ENCODE peak calls at places on chromosomes 2 and 18, in five cellular contexts. V is mesendoderm, T is mesenchymal stem cell, J is IMR-90, N is H1. P is an unnamed sample.

GRCh38 chr2:20050104-20050711 is 1.2 kb downstream of the LAPTM4A start:
- DNase-seq in T (peak), N (no peak), J (peak), V (no peak), P (no peak)

GRCh38 chr2:182616471-182617393 is 99.3 kb upstream of the DNAJC10 start:
- DNase-seq in N (no peak), T (peak), J (peak), V (no peak), P (no peak)

GRCh38 chr2:71596011-71596410 is 142.7 kb downstream of the DYSF start:
- DNase-seq in T (no peak), J (no peak), N (no peak), V (no peak), P (no peak)

GRCh38 chr2:152234277-152234676 is 58.7 kb upstream of the STAM2 start:
- DNase-seq in V (no peak), T (no peak), J (no peak), N (no peak), P (no peak)

GRCh38 chr2:210964141-210964764 is 407.9 kb downstream of the CPS1 start:
- DNase-seq in N (no peak), T (no peak), J (no peak), V (no peak), P (no peak)

GRCh38 chr18:41324934-41325333 is 630.1 kb upstream of the PIK3C3 start:
- DNase-seq in J (peak), T (peak), N (no peak), V (no peak), P (no peak)

GRCh38 chr2:230671117-230671516 is 41.5 kb upstream of the CAB39 start:
- DNase-seq in J (peak), T (peak), V (no peak), N (no peak), P (no peak)

GRCh38 chr2:132424526-132425121 is 8.0 kb downstream of the GPR39 start:
- DNase-seq in J (peak), T (peak), V (no peak), N (no peak), P (no peak)

GRCh38 chr2:71801969-71802368 is 345.7 kb downstream of the CYP26B1 start:
- DNase-seq in J (peak), N (peak), V (peak), T (peak), P (peak)

GRCh38 chr2:120428748-120429147 is 82.8 kb downstream of the INHBB start:
- DNase-seq in N (no peak), J (no peak), T (no peak), V (no peak), P (no peak)

GRCh38 chr2:122078451-122078850 is 323.0 kb downstream of the TSN start:
- DNase-seq in T (no peak), J (peak), V (no peak), N (no peak), P (no peak)

GRCh38 chr2:62471816-62472215 is 34.2 kb downstream of the TMEM17 start:
- DNase-seq in J (no peak), V (no peak), T (no peak), N (no peak), P (no peak)

GRCh38 chr2:10097352-10098148 is 17.3 kb upstream of the CYS1 start:
- DNase-seq in V (peak), J (peak), N (no peak), T (peak), P (no peak)

DNA sequence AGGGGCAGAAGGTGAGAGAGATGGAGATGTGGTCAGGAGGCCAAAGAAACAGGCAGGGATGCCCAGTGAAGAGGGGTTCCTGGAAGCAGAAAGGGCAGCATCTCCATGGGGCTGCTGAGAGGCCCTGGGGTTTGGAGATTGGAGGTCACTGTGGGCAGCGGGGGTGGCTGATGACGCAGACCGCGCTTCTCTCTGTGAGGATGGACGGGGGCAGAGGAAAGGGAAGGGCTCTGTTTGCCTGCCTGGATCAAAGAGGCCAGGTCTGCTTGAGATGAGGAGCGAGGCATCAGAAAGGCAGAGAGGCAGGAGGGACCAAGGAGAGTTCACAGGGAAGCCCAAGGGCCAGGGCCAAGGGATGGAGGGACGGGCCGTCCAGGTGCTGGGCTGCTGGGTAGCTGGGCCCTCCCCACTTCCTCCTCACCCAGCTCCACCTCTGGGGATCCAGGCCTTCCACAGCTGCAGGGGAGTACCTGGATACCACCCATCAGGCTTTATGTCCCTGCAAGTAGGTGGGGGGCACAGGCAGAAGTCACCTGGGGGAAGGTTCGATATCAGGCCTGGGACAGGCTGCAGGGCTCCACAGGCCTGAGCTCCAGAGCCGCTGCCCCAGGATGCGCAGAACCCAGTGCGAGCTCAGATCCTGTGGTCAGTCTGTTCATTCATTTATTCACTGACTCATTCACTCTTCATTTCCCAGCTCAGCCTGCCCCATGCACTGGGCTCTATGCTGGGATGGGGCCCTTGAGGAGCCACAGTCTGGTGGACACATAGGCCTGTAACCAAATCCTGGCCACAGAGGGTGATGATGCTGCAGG is 30.6 kb downstream of the ADRA2B start:
- DNase-seq in V (no peak), J (no peak), T (no peak), N (no peak), P (no peak)
- H2AK5ac ChIP-seq in V (no peak), J (no peak), T (no peak), N (no peak), P (no peak)

GRCh38 chr2:12202702-12203101 is 456.3 kb downstream of the LPIN1 start:
- DNase-seq in V (peak), T (peak), N (no peak), J (peak), P (no peak)
- H3K4me3 ChIP-seq in V (no peak), T (no peak), N (no peak), J (no peak), P (no peak)

GRCh38 chr2:236815746-236816145 is 246.1 kb downstream of the ACKR3 start:
- DNase-seq in T (no peak), J (no peak), V (no peak), N (no peak), P (no peak)

GRCh38 chr2:236814558-236814957 is 244.9 kb downstream of the ACKR3 start:
- DNase-seq in T (no peak), N (no peak), V (no peak), J (no peak), P (no peak)

GRCh38 chr2:236811062-236811656 is 241.5 kb downstream of the ACKR3 start:
- DNase-seq in T (no peak), J (no peak), V (no peak), N (no peak), P (no peak)

GRCh38 chr2:236816197-236817170 is 246.9 kb downstream of the ACKR3 start:
- DNase-seq in N (no peak), J (no peak), V (no peak), T (no peak), P (no peak)

GRCh38 chr2:236813806-236814205 is 244.2 kb downstream of the ACKR3 start:
- DNase-seq in T (no peak), N (no peak), J (no peak), V (no peak), P (no peak)
- H2BK15ac ChIP-seq in T (no peak), N (no peak), J (no peak), V (no peak), P (no peak)

GRCh38 chr18:79935499-79935898 is 16.0 kb downstream of the SLC66A2 start:
- DNase-seq in J (no peak), T (no peak), V (no peak), N (no peak), P (no peak)
- H2AK5ac ChIP-seq in J (no peak), T (no peak), V (no peak), N (no peak), P (no peak)

GRCh38 chr2:240997141-240997855 is 1.1 kb upstream of the SNED1 start:
- DNase-seq in J (no peak), V (no peak), N (no peak), T (no peak), P (no peak)
- H3K4me3 ChIP-seq in J (no peak), V (no peak), N (no peak), T (no peak), P (no peak)

DNA sequence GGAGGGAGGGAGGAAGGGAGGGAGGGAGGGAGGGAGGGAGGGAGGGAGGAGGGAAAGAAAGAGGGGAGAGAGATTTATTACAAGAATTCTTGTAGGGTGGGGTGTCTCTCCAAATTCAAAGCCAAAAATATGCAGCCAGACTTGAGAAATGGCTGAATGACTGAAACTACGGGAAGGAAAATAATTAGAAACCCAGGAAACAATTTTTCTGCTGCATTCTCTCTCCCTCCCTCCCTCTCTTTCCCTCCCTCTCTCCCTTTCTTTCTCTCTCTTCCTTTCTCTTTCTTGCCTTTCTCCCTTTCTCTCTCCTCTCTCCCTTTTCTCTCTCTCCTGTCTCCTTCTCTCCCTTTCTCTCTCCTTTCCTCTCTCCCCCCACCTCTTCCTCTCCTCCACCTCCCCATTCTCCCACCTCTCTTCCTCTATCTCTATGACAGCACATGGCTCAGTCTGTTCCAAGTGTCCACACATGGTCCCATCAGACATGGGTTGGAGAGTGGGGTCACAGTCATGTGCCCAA is 218.7 kb downstream of the C1D start:
- DNase-seq in J (no peak), T (no peak), V (no peak), N (no peak), P (no peak)
- H2BK15ac ChIP-seq in J (no peak), T (no peak), V (no peak), N (no peak), P (no peak)

GRCh38 chr2:164694275-164694695 is 73.0 kb upstream of the GRB14 start:
- DNase-seq in V (peak), N (no peak), T (no peak), J (peak), P (no peak)
- H2AK5ac ChIP-seq in V (no peak), N (no peak), T (peak), J (no peak), P (no peak)

GRCh38 chr2:142879191-142879590 is 1.7 kb downstream of the KYNU start:
- DNase-seq in T (no peak), N (no peak), V (no peak), J (no peak), P (no peak)
- H3K4me3 ChIP-seq in T (no peak), N (no peak), V (no peak), J (no peak), P (no peak)